ENCODE peak calls at places on chromosomes 1 and 21, in five cellular contexts. Z is Peyer's patch, Y is GM23338, T is endodermal cell, U is mammary epithelial cell. N is an unnamed sample. For H3K36me3, the result is how much of the 10 kb centered on the place peaks cover.

GRCh38 chr1:193260056-193260750 is 73.8 kb upstream of the B3GALT2 start:
- DNase-seq in Z (no peak), Y (no peak), T (no peak), U (no peak), N (no peak)

GRCh38 chr1:36752891-36753361 is 270.2 kb upstream of the CSF3R start:
- DNase-seq in Z (peak), Y (no peak), T (peak), U (no peak), N (no peak)

GRCh38 chr1:63915121-63915520 is 141.3 kb downstream of the ROR1 start:
- DNase-seq in Z (no peak), Y (peak), T (peak), U (no peak), N (no peak)

GRCh38 chr21:42541174-42541573 is 27.5 kb downstream of the SLC37A1 start:
- DNase-seq in Z (peak), Y (no peak), T (no peak), U (no peak), N (no peak)

GRCh38 chr1:186531561-186532165 is 70.7 kb upstream of the PDC start:
- DNase-seq in Z (no peak), Y (no peak), T (no peak), U (peak), N (no peak)

GRCh38 chr1:245094954-245095353 is 59.8 kb upstream of the KIF26B start:
- DNase-seq in Z (no peak), Y (no peak), T (no peak), U (no peak), N (peak)

GRCh38 chr1:35577071-35577998 is 4.2 kb downstream of the TFAP2E start:
- DNase-seq in Z (peak), Y (peak), T (peak), U (no peak), N (no peak)

GRCh38 chr21:32411366-32412161 is 942 bp upstream of the EVA1C start:
- DNase-seq in Z (peak), Y (peak), T (peak), U (peak), N (peak)

GRCh38 chr1:204615881-204616280 is 69.7 kb downstream of the LRRN2 start:
- DNase-seq in Z (no peak), Y (no peak), T (no peak), U (no peak), N (no peak)

GRCh38 chr1:90720137-90720636 is 3.1 kb upstream of the BARHL2 start:
- DNase-seq in Z (no peak), Y (no peak), T (no peak), U (no peak), N (no peak)

GRCh38 chr1:245453556-245453955 is 298.8 kb downstream of the KIF26B start:
- DNase-seq in Z (no peak), Y (no peak), T (no peak), U (no peak), N (no peak)

GRCh38 chr1:243234978-243235657 is 20.0 kb downstream of the CEP170 start:
- DNase-seq in Z (no peak), Y (no peak), T (no peak), U (no peak), N (no peak)

GRCh38 chr1:166695115-166695514 is 144.2 kb upstream of the POGK start:
- DNase-seq in Z (no peak), Y (no peak), T (no peak), U (no peak), N (no peak)

GRCh38 chr1:83769072-83769471 is 229.9 kb downstream of the TTLL7 start:
- DNase-seq in Z (no peak), Y (no peak), T (no peak), U (no peak), N (no peak)

GRCh38 chr1:51192213-51192843 is 43.7 kb upstream of the RNF11 start:
- DNase-seq in Z (peak), Y (peak), T (peak), U (peak), N (peak)

GRCh38 chr1:150537732-150538684 is 11.2 kb upstream of the ADAMTSL4 start:
- DNase-seq in Z (no peak), Y (peak), T (peak), U (peak), N (no peak)

GRCh38 chr1:34166191-34167090 is 1.4 kb upstream of the CSMD2 start:
- DNase-seq in Z (no peak), Y (peak), T (peak), U (no peak), N (no peak)

GRCh38 chr1:222618001-222618879 is at the start of gene MIA3:
- DNase-seq in Z (peak), Y (peak), T (no peak), U (no peak), N (peak)

GRCh38 chr1:170303034-170303433 is 157.3 kb downstream of the NTMT2 start:
- DNase-seq in Z (no peak), Y (no peak), T (no peak), U (no peak), N (no peak)

GRCh38 chr1:38781872-38782617 is 77.5 kb downstream of the RRAGC start:
- DNase-seq in Z (no peak), Y (no peak), T (no peak), U (no peak), N (no peak)

GRCh38 chr1:209860293-209860881 is 32.6 kb downstream of the UTP25 start:
- DNase-seq in Z (peak), Y (peak), T (peak), U (peak), N (peak)

GRCh38 chr1:15610167-15610566 is 7.1 kb upstream of the DDI2 start:
- DNase-seq in Z (no peak), Y (no peak), T (no peak), U (peak), N (no peak)

GRCh38 chr1:76951185-76951584 is 83.9 kb downstream of the ST6GALNAC5 start:
- DNase-seq in Z (no peak), Y (no peak), T (no peak), U (no peak), N (peak)

GRCh38 chr1:184222561-184223157 is 164.2 kb upstream of the C1orf21 start:
- DNase-seq in Z (peak), Y (peak), T (peak), U (peak), N (peak)

GRCh38 chr1:26862781-26863676 is at the start of gene SFN:
- DNase-seq in Z (peak), Y (peak), T (peak), U (peak), N (no peak)

GRCh38 chr21:21045538-21045937 is 47.3 kb downstream of the NCAM2 start:
- DNase-seq in Z (no peak), Y (no peak), T (no peak), U (no peak), N (no peak)

GRCh38 chr1:95245029-95245428 is 11.0 kb downstream of the RWDD3 start:
- DNase-seq in Z (no peak), Y (no peak), T (no peak), U (no peak), N (no peak)

GRCh38 chr1:30427545-30427944 is 295.8 kb downstream of the MATN1 start:
- DNase-seq in Z (no peak), Y (peak), T (peak), U (no peak), N (no peak)

GRCh38 chr1:15696956-15697521 is 12.9 kb downstream of the PLEKHM2 start:
- DNase-seq in Z (peak), Y (no peak), T (no peak), U (no peak), N (no peak)

GRCh38 chr1:1219341-1219740 is 5.4 kb upstream of the TNFRSF4 start:
- DNase-seq in Z (peak), Y (no peak), T (no peak), U (no peak), N (no peak)

GRCh38 chr1:204013052-204013451 is 59.9 kb upstream of the SOX13 start:
- DNase-seq in Z (no peak), Y (peak), T (no peak), U (no peak), N (no peak)

DNA sequence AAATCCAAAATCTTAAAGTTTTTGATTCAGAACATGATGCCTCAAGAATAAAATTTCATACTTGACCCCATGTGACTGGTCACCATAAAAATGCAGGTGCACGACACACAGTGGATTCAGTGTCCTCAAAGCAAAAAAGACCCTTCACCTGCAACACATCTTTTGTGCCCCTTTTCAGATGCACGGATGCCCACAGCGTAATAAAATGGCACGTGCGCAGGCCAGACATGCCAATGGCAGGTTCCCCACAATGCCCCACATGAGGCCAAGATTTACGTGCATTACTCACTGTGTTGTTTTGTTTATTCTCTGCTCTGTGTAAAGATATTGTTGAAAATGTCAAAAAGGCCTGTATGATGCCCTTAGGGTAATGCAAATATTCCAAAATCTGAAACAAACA is 9.3 kb downstream of the KCNA10 start:
- DNase-seq in Z (no peak), Y (no peak), T (no peak), U (no peak), N (no peak)
- TF ChIP-seq CTCF in Z (no peak), Y (no peak), T (no peak), U (no peak), N (no peak)

GRCh38 chr1:42759114-42759513 is 7.7 kb downstream of the P3H1 start:
- DNase-seq in Z (no peak), Y (peak), T (peak), U (no peak), N (no peak)
- H3K36me3 ChIP-seq in Z (half or more), Y (under half), T (half or more), U (under half), N (under half)

GRCh38 chr1:6790146-6790545 is 4.9 kb downstream of the CAMTA1 start:
- DNase-seq in Z (no peak), Y (no peak), T (no peak), U (no peak), N (no peak)

GRCh38 chr1:6796095-6796494 is 10.8 kb downstream of the CAMTA1 start:
- DNase-seq in Z (no peak), Y (no peak), T (peak), U (no peak), N (no peak)

GRCh38 chr1:6795661-6796060 is 10.4 kb downstream of the CAMTA1 start:
- DNase-seq in Z (no peak), Y (no peak), T (no peak), U (no peak), N (no peak)

GRCh38 chr1:6795203-6795602 is 9.9 kb downstream of the CAMTA1 start:
- DNase-seq in Z (no peak), Y (no peak), T (peak), U (no peak), N (no peak)

GRCh38 chr1:6794164-6794563 is 8.9 kb downstream of the CAMTA1 start:
- DNase-seq in Z (no peak), Y (peak), T (no peak), U (peak), N (no peak)
- TF ChIP-seq CTCF in Z (no peak), Y (no peak), T (peak), U (peak), N (peak)

DNA sequence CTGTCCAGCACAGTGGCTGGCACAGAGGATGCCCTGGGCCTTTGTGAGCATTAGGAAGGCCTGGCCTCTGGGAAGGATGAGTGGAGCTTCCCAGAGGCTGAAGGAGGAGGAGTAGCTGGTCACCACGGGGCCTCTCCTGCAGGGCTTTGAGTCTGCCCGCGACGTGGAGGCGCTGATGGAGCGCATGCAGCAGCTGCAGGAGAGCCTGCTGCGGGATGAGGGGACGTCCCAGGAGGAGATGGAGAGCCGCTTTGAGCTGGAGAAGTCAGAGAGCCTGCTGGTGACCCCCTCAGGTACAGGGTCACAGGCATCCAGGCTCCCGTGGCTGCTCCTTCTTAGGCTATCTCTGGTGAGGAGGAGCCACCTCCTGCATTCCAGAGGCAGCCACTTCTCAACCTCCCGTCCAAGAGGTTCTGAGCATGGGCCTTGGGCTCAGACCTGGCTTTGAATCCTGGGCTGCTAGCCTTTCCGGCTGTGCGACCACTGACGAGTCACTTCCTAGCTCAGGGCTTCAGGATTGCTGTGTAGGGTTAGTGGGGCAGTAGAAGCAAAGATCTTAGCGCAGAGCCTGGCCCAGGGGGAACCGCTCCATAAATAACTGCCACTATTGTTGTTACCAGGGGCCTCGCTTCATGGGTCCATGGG is 14.0 kb downstream of the SESN2 start:
- DNase-seq in Z (no peak), Y (no peak), T (no peak), U (no peak), N (no peak)
- H3K36me3 ChIP-seq in Z (half or more), Y (half or more), T (half or more), U (under half), N (under half)

DNA sequence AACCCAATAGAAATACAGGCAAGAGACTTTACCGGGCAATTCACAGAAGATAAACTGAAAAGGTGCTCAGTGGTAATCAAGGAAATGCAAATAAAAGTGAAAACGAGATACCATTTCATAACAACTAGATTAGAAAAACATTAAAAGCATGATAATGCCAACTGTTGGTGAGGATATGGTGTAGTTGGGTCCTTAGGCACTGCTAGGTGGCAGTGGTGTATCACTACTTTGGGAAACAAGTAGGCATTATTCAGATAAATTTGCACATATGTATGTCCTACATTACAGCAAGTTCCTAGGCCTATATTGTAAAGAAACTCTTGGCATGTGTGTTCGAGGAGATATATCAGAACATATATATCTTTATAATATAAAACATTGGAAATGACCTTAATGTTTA is 31.0 kb downstream of the AZIN2 start:
- DNase-seq in Z (no peak), Y (no peak), T (peak), U (peak), N (no peak)
- TF ChIP-seq CTCF in Z (no peak), Y (peak), T (peak), U (peak), N (no peak)

GRCh38 chr1:23362218-23362713 is 7.4 kb downstream of the ZNF436 start:
- DNase-seq in Z (no peak), Y (no peak), T (no peak), U (no peak), N (no peak)
- H3K36me3 ChIP-seq in Z (half or more), Y (under half), T (half or more), U (under half), N (under half)

GRCh38 chr1:117061986-117062415 is 1.9 kb downstream of the TTF2 start:
- DNase-seq in Z (no peak), Y (no peak), T (no peak), U (peak), N (no peak)

GRCh38 chr1:117058810-117059209 is 1.3 kb upstream of the TTF2 start:
- DNase-seq in Z (no peak), Y (no peak), T (no peak), U (no peak), N (no peak)

GRCh38 chr1:117059334-117059677 is 820 bp upstream of the TTF2 start:
- DNase-seq in Z (peak), Y (no peak), T (no peak), U (peak), N (peak)

GRCh38 chr1:117060441-117061317 is 553 bp downstream of the TTF2 start:
- DNase-seq in Z (no peak), Y (peak), T (no peak), U (peak), N (no peak)

GRCh38 chr1:117059678-117060440 is at the start of gene TTF2:
- DNase-seq in Z (peak), Y (peak), T (peak), U (peak), N (peak)
- TF ChIP-seq CTCF in Z (no peak), Y (peak), T (peak), U (peak), N (peak)

GRCh38 chr1:9600861-9601834 is 12.4 kb downstream of the TMEM201 start:
- DNase-seq in Z (no peak), Y (no peak), T (no peak), U (no peak), N (no peak)

GRCh38 chr1:9603307-9603706 is 14.6 kb downstream of the TMEM201 start:
- DNase-seq in Z (no peak), Y (no peak), T (no peak), U (no peak), N (no peak)

GRCh38 chr1:9601942-9602793 is 13.5 kb downstream of the TMEM201 start:
- DNase-seq in Z (no peak), Y (no peak), T (no peak), U (no peak), N (no peak)

GRCh38 chr1:9603766-9604753 is 15.3 kb downstream of the TMEM201 start:
- DNase-seq in Z (no peak), Y (no peak), T (no peak), U (no peak), N (no peak)

GRCh38 chr1:9602794-9603167 is 14.1 kb downstream of the TMEM201 start:
- DNase-seq in Z (no peak), Y (no peak), T (no peak), U (no peak), N (no peak)
- H3K36me3 ChIP-seq in Z (under half), Y (under half), T (under half), U (under half), N (under half)

DNA sequence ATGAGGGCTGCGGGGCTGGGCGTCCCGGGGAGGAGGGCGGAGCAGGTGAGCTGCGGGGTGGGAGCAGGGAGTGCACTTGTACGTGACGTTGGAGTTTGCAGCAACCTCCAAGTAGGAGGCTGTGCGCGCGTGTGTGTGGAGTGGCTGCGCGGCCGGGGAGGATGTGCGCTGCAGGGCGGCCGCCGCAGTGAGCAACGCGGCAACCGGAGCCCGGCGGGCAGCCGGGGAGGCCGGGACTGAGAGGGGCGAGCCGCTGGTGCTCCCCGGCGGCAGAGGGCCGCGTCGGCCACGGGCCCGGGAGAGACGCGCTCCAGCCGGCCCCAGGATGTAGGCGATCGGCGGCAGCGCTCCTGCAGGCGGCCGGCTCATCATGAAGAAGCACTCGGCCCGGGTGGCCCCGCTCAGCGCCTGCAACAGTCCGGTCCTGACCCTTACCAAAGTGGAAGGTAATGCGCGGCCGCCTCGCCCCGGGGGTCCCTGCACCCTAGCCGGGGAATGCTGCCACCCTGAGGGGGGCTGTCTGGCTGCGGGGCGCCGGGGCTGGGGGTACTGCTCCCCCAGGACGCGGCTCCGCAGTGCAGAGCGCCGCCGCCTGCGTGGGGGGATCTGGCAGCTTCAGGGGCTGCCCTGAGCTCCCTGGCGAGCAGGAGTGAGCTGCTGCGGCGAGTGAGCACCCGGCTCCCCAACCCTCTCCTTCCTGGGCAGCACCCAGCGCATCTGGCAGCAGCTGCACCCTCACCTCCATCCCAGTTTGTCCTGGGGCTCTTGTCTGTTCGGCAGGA is 158.9 kb upstream of the COA6 start:
- DNase-seq in Z (no peak), Y (peak), T (peak), U (peak), N (no peak)
- TF ChIP-seq CTCF in Z (no peak), Y (peak), T (peak), U (no peak), N (no peak)

DNA sequence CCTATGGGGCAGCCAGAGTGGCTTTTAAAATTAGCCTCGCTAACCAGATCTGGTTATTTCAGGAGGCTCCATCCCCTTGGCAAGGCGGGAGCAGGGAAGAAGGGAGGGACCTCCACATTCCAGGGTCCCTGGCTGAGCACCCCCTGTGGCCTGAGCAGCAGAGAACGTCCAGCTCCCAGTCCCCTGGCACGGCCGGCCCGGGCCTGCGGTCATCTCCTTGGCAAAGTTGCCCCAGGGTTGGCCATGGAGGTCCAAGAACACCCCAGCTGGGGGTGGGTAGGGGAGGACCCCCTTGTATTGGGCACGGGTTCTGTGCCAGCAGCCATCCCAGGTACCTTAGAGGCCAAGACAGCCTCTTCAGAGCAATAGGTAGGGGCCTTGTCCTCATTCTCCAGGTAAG is 75.9 kb downstream of the RAP1GAP start:
- DNase-seq in Z (no peak), Y (no peak), T (no peak), U (no peak), N (no peak)
- H3K36me3 ChIP-seq in Z (under half), Y (under half), T (under half), U (under half), N (under half)

N was measured in ovary.